ENCODE peak calls at places on chromosomes 7 and 10, in eight cellular contexts. One of them, this sample, is unnamed.

GRCh38 chr10:12719365-12719764 is 282.1 kb downstream of the CCDC3 start:
- DNase-seq in left ventricle myocardium superior: peak
- DNase-seq in fibroblast of the aortic adventitia: peak
- DNase-seq in left cardiac atrium: peak
- DNase-seq in T-helper 22 cell: no peak
- DNase-seq in NCI-H1092 treated with DMSO at 0.1 percent for 48 hours: no peak
- DNase-seq in activated T-helper 1 cell treated with anti-CD3 and anti-CD28 coated beads, Interleukin-12 subunit alpha, Interleukin-12 subunit beta, Interleukin-2, Interleukin-4 antibody, amounts not matched to agents 30 ng/mL and 10 ng/mL and 1 ng/mL, durations not matched to agents 14 hours and 24 hours and 36 hours: no peak
- DNase-seq in AG04449: no peak
- DNase-seq in this sample: no peak

GRCh38 chr10:51369903-51370302 is 295.6 kb downstream of the PRKG1 start:
- DNase-seq in left ventricle myocardium superior: no peak
- DNase-seq in fibroblast of the aortic adventitia: peak
- DNase-seq in left cardiac atrium: no peak
- DNase-seq in T-helper 22 cell: no peak
- DNase-seq in NCI-H1092 treated with DMSO at 0.1 percent for 48 hours: no peak
- DNase-seq in activated T-helper 1 cell treated with anti-CD3 and anti-CD28 coated beads, Interleukin-12 subunit alpha, Interleukin-12 subunit beta, Interleukin-2, Interleukin-4 antibody, amounts not matched to agents 30 ng/mL and 10 ng/mL and 1 ng/mL, durations not matched to agents 14 hours and 24 hours and 36 hours: no peak
- DNase-seq in AG04449: no peak
- DNase-seq in this sample: no peak

GRCh38 chr10:91856637-91857036 is 52.6 kb downstream of the FGFBP3 start:
- DNase-seq in left ventricle myocardium superior: no peak
- DNase-seq in fibroblast of the aortic adventitia: peak
- DNase-seq in left cardiac atrium: no peak
- DNase-seq in T-helper 22 cell: no peak
- DNase-seq in NCI-H1092 treated with DMSO at 0.1 percent for 48 hours: no peak
- DNase-seq in activated T-helper 1 cell treated with anti-CD3 and anti-CD28 coated beads, Interleukin-12 subunit alpha, Interleukin-12 subunit beta, Interleukin-2, Interleukin-4 antibody, amounts not matched to agents 30 ng/mL and 10 ng/mL and 1 ng/mL, durations not matched to agents 14 hours and 24 hours and 36 hours: no peak
- DNase-seq in AG04449: no peak
- DNase-seq in this sample: no peak

GRCh38 chr10:30647089-30647488 is 17.5 kb upstream of the LYZL2 start:
- DNase-seq in left ventricle myocardium superior: no peak
- DNase-seq in fibroblast of the aortic adventitia: no peak
- DNase-seq in left cardiac atrium: no peak
- DNase-seq in T-helper 22 cell: no peak
- DNase-seq in NCI-H1092 treated with DMSO at 0.1 percent for 48 hours: no peak
- DNase-seq in activated T-helper 1 cell treated with anti-CD3 and anti-CD28 coated beads, Interleukin-12 subunit alpha, Interleukin-12 subunit beta, Interleukin-2, Interleukin-4 antibody, amounts not matched to agents 30 ng/mL and 10 ng/mL and 1 ng/mL, durations not matched to agents 14 hours and 24 hours and 36 hours: no peak
- DNase-seq in AG04449: no peak
- DNase-seq in this sample: no peak

GRCh38 chr10:107754814-107755213 is 590.3 kb upstream of the SORCS1 start:
- DNase-seq in left ventricle myocardium superior: no peak
- DNase-seq in fibroblast of the aortic adventitia: no peak
- DNase-seq in left cardiac atrium: no peak
- DNase-seq in T-helper 22 cell: no peak
- DNase-seq in NCI-H1092 treated with DMSO at 0.1 percent for 48 hours: no peak
- DNase-seq in activated T-helper 1 cell treated with anti-CD3 and anti-CD28 coated beads, Interleukin-12 subunit alpha, Interleukin-12 subunit beta, Interleukin-2, Interleukin-4 antibody, amounts not matched to agents 30 ng/mL and 10 ng/mL and 1 ng/mL, durations not matched to agents 14 hours and 24 hours and 36 hours: no peak
- DNase-seq in AG04449: no peak
- DNase-seq in this sample: no peak

GRCh38 chr7:125927556-125927955 is 997.9 kb upstream of the POT1 start:
- DNase-seq in left ventricle myocardium superior: no peak
- DNase-seq in fibroblast of the aortic adventitia: no peak
- DNase-seq in left cardiac atrium: no peak
- DNase-seq in T-helper 22 cell: no peak
- DNase-seq in NCI-H1092 treated with DMSO at 0.1 percent for 48 hours: no peak
- DNase-seq in activated T-helper 1 cell treated with anti-CD3 and anti-CD28 coated beads, Interleukin-12 subunit alpha, Interleukin-12 subunit beta, Interleukin-2, Interleukin-4 antibody, amounts not matched to agents 30 ng/mL and 10 ng/mL and 1 ng/mL, durations not matched to agents 14 hours and 24 hours and 36 hours: no peak
- DNase-seq in AG04449: no peak
- DNase-seq in this sample: no peak

GRCh38 chr7:106895246-106895864 is 30.3 kb downstream of the PIK3CG start:
- DNase-seq in left ventricle myocardium superior: no peak
- DNase-seq in fibroblast of the aortic adventitia: no peak
- DNase-seq in left cardiac atrium: no peak
- DNase-seq in T-helper 22 cell: no peak
- DNase-seq in NCI-H1092 treated with DMSO at 0.1 percent for 48 hours: no peak
- DNase-seq in activated T-helper 1 cell treated with anti-CD3 and anti-CD28 coated beads, Interleukin-12 subunit alpha, Interleukin-12 subunit beta, Interleukin-2, Interleukin-4 antibody, amounts not matched to agents 30 ng/mL and 10 ng/mL and 1 ng/mL, durations not matched to agents 14 hours and 24 hours and 36 hours: no peak
- DNase-seq in AG04449: no peak
- DNase-seq in this sample: no peak

GRCh38 chr10:104139221-104139620 is 17.2 kb downstream of the SFR1 start:
- DNase-seq in left ventricle myocardium superior: no peak
- DNase-seq in fibroblast of the aortic adventitia: peak
- DNase-seq in left cardiac atrium: no peak
- DNase-seq in T-helper 22 cell: no peak
- DNase-seq in NCI-H1092 treated with DMSO at 0.1 percent for 48 hours: no peak
- DNase-seq in activated T-helper 1 cell treated with anti-CD3 and anti-CD28 coated beads, Interleukin-12 subunit alpha, Interleukin-12 subunit beta, Interleukin-2, Interleukin-4 antibody, amounts not matched to agents 30 ng/mL and 10 ng/mL and 1 ng/mL, durations not matched to agents 14 hours and 24 hours and 36 hours: no peak
- DNase-seq in AG04449: no peak
- DNase-seq in this sample: no peak

GRCh38 chr10:129544205-129545202 is 77.5 kb downstream of the MGMT start:
- DNase-seq in left ventricle myocardium superior: no peak
- DNase-seq in fibroblast of the aortic adventitia: no peak
- DNase-seq in left cardiac atrium: no peak
- DNase-seq in T-helper 22 cell: no peak
- DNase-seq in NCI-H1092 treated with DMSO at 0.1 percent for 48 hours: no peak
- DNase-seq in activated T-helper 1 cell treated with anti-CD3 and anti-CD28 coated beads, Interleukin-12 subunit alpha, Interleukin-12 subunit beta, Interleukin-2, Interleukin-4 antibody, amounts not matched to agents 30 ng/mL and 10 ng/mL and 1 ng/mL, durations not matched to agents 14 hours and 24 hours and 36 hours: no peak
- DNase-seq in AG04449: no peak
- DNase-seq in this sample: peak

GRCh38 chr7:102469972-102470825 is 5.4 kb downstream of the LRWD1 start:
- DNase-seq in left ventricle myocardium superior: peak
- DNase-seq in fibroblast of the aortic adventitia: no peak
- DNase-seq in left cardiac atrium: peak
- DNase-seq in T-helper 22 cell: no peak
- DNase-seq in NCI-H1092 treated with DMSO at 0.1 percent for 48 hours: no peak
- DNase-seq in activated T-helper 1 cell treated with anti-CD3 and anti-CD28 coated beads, Interleukin-12 subunit alpha, Interleukin-12 subunit beta, Interleukin-2, Interleukin-4 antibody, amounts not matched to agents 30 ng/mL and 10 ng/mL and 1 ng/mL, durations not matched to agents 14 hours and 24 hours and 36 hours: no peak
- DNase-seq in AG04449: no peak
- DNase-seq in this sample: peak

GRCh38 chr7:114082934-114083647 is 164.3 kb upstream of the PPP1R3A start:
- DNase-seq in left ventricle myocardium superior: peak
- DNase-seq in fibroblast of the aortic adventitia: peak
- DNase-seq in left cardiac atrium: peak
- DNase-seq in T-helper 22 cell: no peak
- DNase-seq in NCI-H1092 treated with DMSO at 0.1 percent for 48 hours: no peak
- DNase-seq in activated T-helper 1 cell treated with anti-CD3 and anti-CD28 coated beads, Interleukin-12 subunit alpha, Interleukin-12 subunit beta, Interleukin-2, Interleukin-4 antibody, amounts not matched to agents 30 ng/mL and 10 ng/mL and 1 ng/mL, durations not matched to agents 14 hours and 24 hours and 36 hours: no peak
- DNase-seq in AG04449: no peak
- DNase-seq in this sample: peak

GRCh38 chr7:131521651-131522163 is 34.7 kb downstream of the PODXL start:
- DNase-seq in left ventricle myocardium superior: peak
- DNase-seq in fibroblast of the aortic adventitia: peak
- DNase-seq in left cardiac atrium: peak
- DNase-seq in T-helper 22 cell: no peak
- DNase-seq in NCI-H1092 treated with DMSO at 0.1 percent for 48 hours: no peak
- DNase-seq in activated T-helper 1 cell treated with anti-CD3 and anti-CD28 coated beads, Interleukin-12 subunit alpha, Interleukin-12 subunit beta, Interleukin-2, Interleukin-4 antibody, amounts not matched to agents 30 ng/mL and 10 ng/mL and 1 ng/mL, durations not matched to agents 14 hours and 24 hours and 36 hours: no peak
- DNase-seq in AG04449: no peak
- DNase-seq in this sample: peak

GRCh38 chr10:126057494-126057893 is 161.1 kb downstream of the FANK1 start:
- DNase-seq in left ventricle myocardium superior: no peak
- DNase-seq in fibroblast of the aortic adventitia: no peak
- DNase-seq in left cardiac atrium: no peak
- DNase-seq in T-helper 22 cell: no peak
- DNase-seq in NCI-H1092 treated with DMSO at 0.1 percent for 48 hours: no peak
- DNase-seq in activated T-helper 1 cell treated with anti-CD3 and anti-CD28 coated beads, Interleukin-12 subunit alpha, Interleukin-12 subunit beta, Interleukin-2, Interleukin-4 antibody, amounts not matched to agents 30 ng/mL and 10 ng/mL and 1 ng/mL, durations not matched to agents 14 hours and 24 hours and 36 hours: no peak
- DNase-seq in AG04449: no peak
- DNase-seq in this sample: no peak

GRCh38 chr7:122532406-122533269 is 166.3 kb downstream of the RNF133 start:
- DNase-seq in left ventricle myocardium superior: no peak
- DNase-seq in fibroblast of the aortic adventitia: peak
- DNase-seq in left cardiac atrium: no peak
- DNase-seq in T-helper 22 cell: no peak
- DNase-seq in NCI-H1092 treated with DMSO at 0.1 percent for 48 hours: peak
- DNase-seq in activated T-helper 1 cell treated with anti-CD3 and anti-CD28 coated beads, Interleukin-12 subunit alpha, Interleukin-12 subunit beta, Interleukin-2, Interleukin-4 antibody, amounts not matched to agents 30 ng/mL and 10 ng/mL and 1 ng/mL, durations not matched to agents 14 hours and 24 hours and 36 hours: no peak
- DNase-seq in AG04449: no peak
- DNase-seq in this sample: no peak

GRCh38 chr7:50781371-50781770 is 1.3 kb downstream of the GRB10 start:
- DNase-seq in left ventricle myocardium superior: no peak
- DNase-seq in fibroblast of the aortic adventitia: no peak
- DNase-seq in left cardiac atrium: no peak
- DNase-seq in T-helper 22 cell: no peak
- DNase-seq in NCI-H1092 treated with DMSO at 0.1 percent for 48 hours: no peak
- DNase-seq in activated T-helper 1 cell treated with anti-CD3 and anti-CD28 coated beads, Interleukin-12 subunit alpha, Interleukin-12 subunit beta, Interleukin-2, Interleukin-4 antibody, amounts not matched to agents 30 ng/mL and 10 ng/mL and 1 ng/mL, durations not matched to agents 14 hours and 24 hours and 36 hours: no peak
- DNase-seq in AG04449: no peak
- DNase-seq in this sample: no peak

GRCh38 chr10:132943555-132944404 is 1.4 kb upstream of the CFAP46 start:
- DNase-seq in left ventricle myocardium superior: peak
- DNase-seq in fibroblast of the aortic adventitia: no peak
- DNase-seq in left cardiac atrium: no peak
- DNase-seq in T-helper 22 cell: no peak
- DNase-seq in NCI-H1092 treated with DMSO at 0.1 percent for 48 hours: no peak
- DNase-seq in activated T-helper 1 cell treated with anti-CD3 and anti-CD28 coated beads, Interleukin-12 subunit alpha, Interleukin-12 subunit beta, Interleukin-2, Interleukin-4 antibody, amounts not matched to agents 30 ng/mL and 10 ng/mL and 1 ng/mL, durations not matched to agents 14 hours and 24 hours and 36 hours: no peak
- DNase-seq in AG04449: no peak
- DNase-seq in this sample: no peak

GRCh38 chr7:129635300-129636029 is 23.9 kb downstream of the NRF1 start:
- DNase-seq in left ventricle myocardium superior: no peak
- DNase-seq in fibroblast of the aortic adventitia: peak
- DNase-seq in left cardiac atrium: peak
- DNase-seq in T-helper 22 cell: peak
- DNase-seq in NCI-H1092 treated with DMSO at 0.1 percent for 48 hours: peak
- DNase-seq in activated T-helper 1 cell treated with anti-CD3 and anti-CD28 coated beads, Interleukin-12 subunit alpha, Interleukin-12 subunit beta, Interleukin-2, Interleukin-4 antibody, amounts not matched to agents 30 ng/mL and 10 ng/mL and 1 ng/mL, durations not matched to agents 14 hours and 24 hours and 36 hours: peak
- DNase-seq in AG04449: no peak
- DNase-seq in this sample: peak

GRCh38 chr7:42233939-42234338 is 3.1 kb downstream of the GLI3 start:
- DNase-seq in left ventricle myocardium superior: no peak
- DNase-seq in fibroblast of the aortic adventitia: peak
- DNase-seq in left cardiac atrium: no peak
- DNase-seq in T-helper 22 cell: no peak
- DNase-seq in NCI-H1092 treated with DMSO at 0.1 percent for 48 hours: no peak
- DNase-seq in activated T-helper 1 cell treated with anti-CD3 and anti-CD28 coated beads, Interleukin-12 subunit alpha, Interleukin-12 subunit beta, Interleukin-2, Interleukin-4 antibody, amounts not matched to agents 30 ng/mL and 10 ng/mL and 1 ng/mL, durations not matched to agents 14 hours and 24 hours and 36 hours: no peak
- DNase-seq in AG04449: no peak
- DNase-seq in this sample: no peak

GRCh38 chr10:71309919-71310318 is 9.1 kb upstream of the SLC29A3 start:
- DNase-seq in left ventricle myocardium superior: no peak
- DNase-seq in fibroblast of the aortic adventitia: no peak
- DNase-seq in left cardiac atrium: no peak
- DNase-seq in T-helper 22 cell: no peak
- DNase-seq in NCI-H1092 treated with DMSO at 0.1 percent for 48 hours: no peak
- DNase-seq in activated T-helper 1 cell treated with anti-CD3 and anti-CD28 coated beads, Interleukin-12 subunit alpha, Interleukin-12 subunit beta, Interleukin-2, Interleukin-4 antibody, amounts not matched to agents 30 ng/mL and 10 ng/mL and 1 ng/mL, durations not matched to agents 14 hours and 24 hours and 36 hours: no peak
- DNase-seq in AG04449: no peak
- DNase-seq in this sample: no peak

GRCh38 chr7:105648561-105649401 is 67.5 kb upstream of the EFCAB10 start:
- DNase-seq in left ventricle myocardium superior: no peak
- DNase-seq in fibroblast of the aortic adventitia: no peak
- DNase-seq in left cardiac atrium: no peak
- DNase-seq in T-helper 22 cell: no peak
- DNase-seq in NCI-H1092 treated with DMSO at 0.1 percent for 48 hours: peak
- DNase-seq in activated T-helper 1 cell treated with anti-CD3 and anti-CD28 coated beads, Interleukin-12 subunit alpha, Interleukin-12 subunit beta, Interleukin-2, Interleukin-4 antibody, amounts not matched to agents 30 ng/mL and 10 ng/mL and 1 ng/mL, durations not matched to agents 14 hours and 24 hours and 36 hours: no peak
- DNase-seq in AG04449: no peak
- DNase-seq in this sample: no peak

GRCh38 chr7:2958416-2959342 is 85.0 kb downstream of the CARD11 start:
- DNase-seq in left ventricle myocardium superior: no peak
- DNase-seq in fibroblast of the aortic adventitia: no peak
- DNase-seq in left cardiac atrium: no peak
- DNase-seq in T-helper 22 cell: no peak
- DNase-seq in NCI-H1092 treated with DMSO at 0.1 percent for 48 hours: no peak
- DNase-seq in activated T-helper 1 cell treated with anti-CD3 and anti-CD28 coated beads, Interleukin-12 subunit alpha, Interleukin-12 subunit beta, Interleukin-2, Interleukin-4 antibody, amounts not matched to agents 30 ng/mL and 10 ng/mL and 1 ng/mL, durations not matched to agents 14 hours and 24 hours and 36 hours: no peak
- DNase-seq in AG04449: no peak
- DNase-seq in this sample: no peak

GRCh38 chr7:127865466-127865865 is 165.8 kb downstream of the LRRC4 start:
- DNase-seq in left ventricle myocardium superior: no peak
- DNase-seq in fibroblast of the aortic adventitia: peak
- DNase-seq in left cardiac atrium: no peak
- DNase-seq in T-helper 22 cell: no peak
- DNase-seq in NCI-H1092 treated with DMSO at 0.1 percent for 48 hours: no peak
- DNase-seq in activated T-helper 1 cell treated with anti-CD3 and anti-CD28 coated beads, Interleukin-12 subunit alpha, Interleukin-12 subunit beta, Interleukin-2, Interleukin-4 antibody, amounts not matched to agents 30 ng/mL and 10 ng/mL and 1 ng/mL, durations not matched to agents 14 hours and 24 hours and 36 hours: no peak
- DNase-seq in AG04449: no peak
- DNase-seq in this sample: no peak

GRCh38 chr10:35635576-35635975 is 6.5 kb downstream of the FZD8 start:
- DNase-seq in left ventricle myocardium superior: no peak
- DNase-seq in fibroblast of the aortic adventitia: peak
- DNase-seq in left cardiac atrium: no peak
- DNase-seq in T-helper 22 cell: no peak
- DNase-seq in NCI-H1092 treated with DMSO at 0.1 percent for 48 hours: peak
- DNase-seq in activated T-helper 1 cell treated with anti-CD3 and anti-CD28 coated beads, Interleukin-12 subunit alpha, Interleukin-12 subunit beta, Interleukin-2, Interleukin-4 antibody, amounts not matched to agents 30 ng/mL and 10 ng/mL and 1 ng/mL, durations not matched to agents 14 hours and 24 hours and 36 hours: peak
- DNase-seq in AG04449: no peak
- DNase-seq in this sample: peak

GRCh38 chr10:119781498-119781897 is 55.6 kb downstream of the INPP5F start:
- DNase-seq in left ventricle myocardium superior: no peak
- DNase-seq in fibroblast of the aortic adventitia: no peak
- DNase-seq in left cardiac atrium: no peak
- DNase-seq in T-helper 22 cell: no peak
- DNase-seq in NCI-H1092 treated with DMSO at 0.1 percent for 48 hours: no peak
- DNase-seq in activated T-helper 1 cell treated with anti-CD3 and anti-CD28 coated beads, Interleukin-12 subunit alpha, Interleukin-12 subunit beta, Interleukin-2, Interleukin-4 antibody, amounts not matched to agents 30 ng/mL and 10 ng/mL and 1 ng/mL, durations not matched to agents 14 hours and 24 hours and 36 hours: no peak
- DNase-seq in AG04449: no peak
- DNase-seq in this sample: no peak

GRCh38 chr7:124856299-124856888 is 73.2 kb downstream of the POT1 start:
- DNase-seq in left ventricle myocardium superior: no peak
- DNase-seq in fibroblast of the aortic adventitia: peak
- DNase-seq in left cardiac atrium: no peak
- DNase-seq in T-helper 22 cell: no peak
- DNase-seq in NCI-H1092 treated with DMSO at 0.1 percent for 48 hours: peak
- DNase-seq in activated T-helper 1 cell treated with anti-CD3 and anti-CD28 coated beads, Interleukin-12 subunit alpha, Interleukin-12 subunit beta, Interleukin-2, Interleukin-4 antibody, amounts not matched to agents 30 ng/mL and 10 ng/mL and 1 ng/mL, durations not matched to agents 14 hours and 24 hours and 36 hours: no peak
- DNase-seq in AG04449: no peak
- DNase-seq in this sample: no peak

GRCh38 chr7:47451851-47452205 is 130.1 kb downstream of the TNS3 start:
- DNase-seq in left ventricle myocardium superior: no peak
- DNase-seq in fibroblast of the aortic adventitia: peak
- DNase-seq in left cardiac atrium: no peak
- DNase-seq in T-helper 22 cell: no peak
- DNase-seq in NCI-H1092 treated with DMSO at 0.1 percent for 48 hours: no peak
- DNase-seq in activated T-helper 1 cell treated with anti-CD3 and anti-CD28 coated beads, Interleukin-12 subunit alpha, Interleukin-12 subunit beta, Interleukin-2, Interleukin-4 antibody, amounts not matched to agents 30 ng/mL and 10 ng/mL and 1 ng/mL, durations not matched to agents 14 hours and 24 hours and 36 hours: no peak
- DNase-seq in AG04449: no peak
- DNase-seq in this sample: no peak

GRCh38 chr7:107993879-107994278 is 9.1 kb downstream of the LAMB1 start:
- DNase-seq in left ventricle myocardium superior: no peak
- DNase-seq in fibroblast of the aortic adventitia: peak
- DNase-seq in left cardiac atrium: no peak
- DNase-seq in T-helper 22 cell: no peak
- DNase-seq in NCI-H1092 treated with DMSO at 0.1 percent for 48 hours: peak
- DNase-seq in activated T-helper 1 cell treated with anti-CD3 and anti-CD28 coated beads, Interleukin-12 subunit alpha, Interleukin-12 subunit beta, Interleukin-2, Interleukin-4 antibody, amounts not matched to agents 30 ng/mL and 10 ng/mL and 1 ng/mL, durations not matched to agents 14 hours and 24 hours and 36 hours: no peak
- DNase-seq in AG04449: no peak
- DNase-seq in this sample: no peak

GRCh38 chr10:30701471-30702173 is 72.1 kb upstream of the LYZL2 start:
- DNase-seq in left ventricle myocardium superior: no peak
- DNase-seq in fibroblast of the aortic adventitia: peak
- DNase-seq in left cardiac atrium: peak
- DNase-seq in T-helper 22 cell: peak
- DNase-seq in NCI-H1092 treated with DMSO at 0.1 percent for 48 hours: no peak
- DNase-seq in activated T-helper 1 cell treated with anti-CD3 and anti-CD28 coated beads, Interleukin-12 subunit alpha, Interleukin-12 subunit beta, Interleukin-2, Interleukin-4 antibody, amounts not matched to agents 30 ng/mL and 10 ng/mL and 1 ng/mL, durations not matched to agents 14 hours and 24 hours and 36 hours: peak
- DNase-seq in AG04449: no peak
- DNase-seq in this sample: no peak

GRCh38 chr7:100613447-100614185 is 1.3 kb downstream of the MOSPD3 start:
- DNase-seq in left ventricle myocardium superior: no peak
- DNase-seq in fibroblast of the aortic adventitia: no peak
- DNase-seq in left cardiac atrium: no peak
- DNase-seq in T-helper 22 cell: no peak
- DNase-seq in NCI-H1092 treated with DMSO at 0.1 percent for 48 hours: no peak
- DNase-seq in activated T-helper 1 cell treated with anti-CD3 and anti-CD28 coated beads, Interleukin-12 subunit alpha, Interleukin-12 subunit beta, Interleukin-2, Interleukin-4 antibody, amounts not matched to agents 30 ng/mL and 10 ng/mL and 1 ng/mL, durations not matched to agents 14 hours and 24 hours and 36 hours: no peak
- DNase-seq in AG04449: no peak
- DNase-seq in this sample: no peak

GRCh38 chr10:4851846-4852245 is 25.8 kb downstream of the AKR1E2 start:
- DNase-seq in left ventricle myocardium superior: peak
- DNase-seq in fibroblast of the aortic adventitia: peak
- DNase-seq in left cardiac atrium: peak
- DNase-seq in T-helper 22 cell: no peak
- DNase-seq in NCI-H1092 treated with DMSO at 0.1 percent for 48 hours: peak
- DNase-seq in activated T-helper 1 cell treated with anti-CD3 and anti-CD28 coated beads, Interleukin-12 subunit alpha, Interleukin-12 subunit beta, Interleukin-2, Interleukin-4 antibody, amounts not matched to agents 30 ng/mL and 10 ng/mL and 1 ng/mL, durations not matched to agents 14 hours and 24 hours and 36 hours: no peak
- DNase-seq in AG04449: no peak
- DNase-seq in this sample: peak

GRCh38 chr7:37284805-37285211 is 163.9 kb downstream of the ELMO1 start:
- DNase-seq in left ventricle myocardium superior: peak
- DNase-seq in fibroblast of the aortic adventitia: no peak
- DNase-seq in left cardiac atrium: peak
- DNase-seq in T-helper 22 cell: no peak
- DNase-seq in NCI-H1092 treated with DMSO at 0.1 percent for 48 hours: peak
- DNase-seq in activated T-helper 1 cell treated with anti-CD3 and anti-CD28 coated beads, Interleukin-12 subunit alpha, Interleukin-12 subunit beta, Interleukin-2, Interleukin-4 antibody, amounts not matched to agents 30 ng/mL and 10 ng/mL and 1 ng/mL, durations not matched to agents 14 hours and 24 hours and 36 hours: no peak
- DNase-seq in AG04449: no peak
- DNase-seq in this sample: peak

GRCh38 chr7:44569958-44570357 is 3.8 kb downstream of the DDX56 start:
- DNase-seq in left ventricle myocardium superior: no peak
- DNase-seq in fibroblast of the aortic adventitia: no peak
- DNase-seq in left cardiac atrium: no peak
- DNase-seq in T-helper 22 cell: no peak
- DNase-seq in NCI-H1092 treated with DMSO at 0.1 percent for 48 hours: no peak
- DNase-seq in activated T-helper 1 cell treated with anti-CD3 and anti-CD28 coated beads, Interleukin-12 subunit alpha, Interleukin-12 subunit beta, Interleukin-2, Interleukin-4 antibody, amounts not matched to agents 30 ng/mL and 10 ng/mL and 1 ng/mL, durations not matched to agents 14 hours and 24 hours and 36 hours: no peak
- DNase-seq in AG04449: no peak
- DNase-seq in this sample: no peak

GRCh38 chr7:29442146-29442545 is 121.5 kb upstream of the PRR15 start:
- DNase-seq in left ventricle myocardium superior: no peak
- DNase-seq in fibroblast of the aortic adventitia: no peak
- DNase-seq in left cardiac atrium: no peak
- DNase-seq in T-helper 22 cell: no peak
- DNase-seq in NCI-H1092 treated with DMSO at 0.1 percent for 48 hours: peak
- DNase-seq in activated T-helper 1 cell treated with anti-CD3 and anti-CD28 coated beads, Interleukin-12 subunit alpha, Interleukin-12 subunit beta, Interleukin-2, Interleukin-4 antibody, amounts not matched to agents 30 ng/mL and 10 ng/mL and 1 ng/mL, durations not matched to agents 14 hours and 24 hours and 36 hours: no peak
- DNase-seq in AG04449: no peak
- DNase-seq in this sample: no peak

GRCh38 chr10:73410897-73411296 is 3.0 kb downstream of the ANXA7 start:
- DNase-seq in left ventricle myocardium superior: no peak
- DNase-seq in fibroblast of the aortic adventitia: no peak
- DNase-seq in left cardiac atrium: no peak
- DNase-seq in T-helper 22 cell: no peak
- DNase-seq in NCI-H1092 treated with DMSO at 0.1 percent for 48 hours: no peak
- DNase-seq in activated T-helper 1 cell treated with anti-CD3 and anti-CD28 coated beads, Interleukin-12 subunit alpha, Interleukin-12 subunit beta, Interleukin-2, Interleukin-4 antibody, amounts not matched to agents 30 ng/mL and 10 ng/mL and 1 ng/mL, durations not matched to agents 14 hours and 24 hours and 36 hours: no peak
- DNase-seq in AG04449: no peak
- DNase-seq in this sample: no peak

This sample was measured in heart right ventricle.